ENCODE peak calls at places on chromosome 5, in seven cellular contexts. K is OCI-LY7, S is GM12878, F is H9, G is fibroblast of lung, L is trophoblast cell, B is neural progenitor cell. J is an unnamed sample.

GRCh38 chr5:172722309-172722815 is 48.6 kb downstream of the DUSP1 start:
- DNase-seq in K (no peak), F (no peak), G (no peak), S (no peak), B (no peak), L (peak; percentile 18), J (no peak)

GRCh38 chr5:147558826-147559225 is 49.0 kb upstream of the DPYSL3 start:
- DNase-seq in L (peak; percentile 29), F (peak; percentile 60), K (no peak), B (peak; percentile 80), G (peak; percentile 86), S (no peak), J (no peak)

GRCh38 chr5:122091942-122092600 is 14.0 kb upstream of the LOX start:
- DNase-seq in B (peak; percentile 45), S (no peak), K (no peak), G (peak; percentile 65), F (no peak), L (peak; percentile 60), J (no peak)

GRCh38 chr5:61964199-61964598 is 341.8 kb upstream of the KIF2A start:
- DNase-seq in S (no peak), L (no peak), K (no peak), F (no peak), G (peak; percentile 40), B (no peak), J (no peak)

GRCh38 chr5:180100621-180101450 is 29.3 kb upstream of the RNF130 start:
- DNase-seq in S (no peak), K (no peak), L (no peak), B (no peak), F (no peak), G (no peak), J (no peak)

GRCh38 chr5:95846554-95847260 is 24.2 kb upstream of the GLRX start:
- DNase-seq in K (peak; percentile 81), B (peak; percentile 70), S (no peak), G (peak; percentile 85), F (peak; percentile 65), L (peak; percentile 90), J (peak; percentile 60)

GRCh38 chr5:6704361-6704851 is 8.8 kb upstream of the TENT4A start:
- DNase-seq in K (no peak), B (no peak), F (no peak), L (no peak), S (no peak), G (peak; percentile 75), J (peak; percentile 17)

GRCh38 chr5:121987685-121988073 is 25.9 kb downstream of the SRFBP1 start:
- DNase-seq in G (peak; percentile 50), F (no peak), B (no peak), S (no peak), L (no peak), K (no peak), J (no peak)

GRCh38 chr5:36402512-36402906 is 100.8 kb upstream of the RANBP3L start:
- DNase-seq in L (no peak), G (no peak), F (no peak), B (no peak), S (no peak), K (no peak), J (no peak)

GRCh38 chr5:39473156-39473779 is 48.5 kb upstream of the DAB2 start:
- DNase-seq in B (no peak), S (no peak), G (peak; percentile 23), K (no peak), F (no peak), L (no peak), J (no peak)

GRCh38 chr5:131272365-131273123 is 8.7 kb downstream of the CDC42SE2 start:
- DNase-seq in G (no peak), B (no peak), F (no peak), S (no peak), L (peak; percentile 38), K (no peak), J (no peak)

GRCh38 chr5:96410013-96410412 is 23.0 kb downstream of the PCSK1 start:
- DNase-seq in B (no peak), G (no peak), K (no peak), S (no peak), F (no peak), L (no peak), J (no peak)

GRCh38 chr5:124819201-124819600 is 72.8 kb upstream of the ZNF608 start:
- DNase-seq in S (no peak), G (no peak), B (no peak), F (no peak), L (no peak), K (no peak), J (no peak)

GRCh38 chr5:36688722-36689121 is 82.3 kb downstream of the SLC1A3 start:
- DNase-seq in S (no peak), G (no peak), B (peak; percentile 38), L (peak; percentile 53), F (no peak), K (peak; percentile 41), J (no peak)

GRCh38 chr5:144484124-144484897 is 313.6 kb downstream of the KCTD16 start:
- DNase-seq in S (no peak), L (peak; percentile 64), G (peak; percentile 48), B (no peak), K (no peak), F (no peak), J (no peak)

GRCh38 chr5:72849546-72849945 is 33.1 kb downstream of the TNPO1 start:
- DNase-seq in G (no peak), K (no peak), F (no peak), L (peak; percentile 8), B (no peak), S (no peak), J (no peak)

GRCh38 chr5:67267522-67268232 is 71.1 kb upstream of the CD180 start:
- DNase-seq in B (peak; percentile 24), L (peak; percentile 52), S (no peak), G (no peak), F (no peak), K (no peak), J (no peak)

GRCh38 chr5:545641-546375 is 21.6 kb upstream of the SLC9A3 start:
- DNase-seq in S (no peak), L (no peak), F (no peak), G (no peak), K (no peak), B (no peak), J (no peak)

GRCh38 chr5:6667648-6668047 is 34.4 kb downstream of the SRD5A1 start:
- DNase-seq in B (no peak), G (no peak), S (no peak), K (no peak), L (no peak), F (no peak), J (no peak)

DNA sequence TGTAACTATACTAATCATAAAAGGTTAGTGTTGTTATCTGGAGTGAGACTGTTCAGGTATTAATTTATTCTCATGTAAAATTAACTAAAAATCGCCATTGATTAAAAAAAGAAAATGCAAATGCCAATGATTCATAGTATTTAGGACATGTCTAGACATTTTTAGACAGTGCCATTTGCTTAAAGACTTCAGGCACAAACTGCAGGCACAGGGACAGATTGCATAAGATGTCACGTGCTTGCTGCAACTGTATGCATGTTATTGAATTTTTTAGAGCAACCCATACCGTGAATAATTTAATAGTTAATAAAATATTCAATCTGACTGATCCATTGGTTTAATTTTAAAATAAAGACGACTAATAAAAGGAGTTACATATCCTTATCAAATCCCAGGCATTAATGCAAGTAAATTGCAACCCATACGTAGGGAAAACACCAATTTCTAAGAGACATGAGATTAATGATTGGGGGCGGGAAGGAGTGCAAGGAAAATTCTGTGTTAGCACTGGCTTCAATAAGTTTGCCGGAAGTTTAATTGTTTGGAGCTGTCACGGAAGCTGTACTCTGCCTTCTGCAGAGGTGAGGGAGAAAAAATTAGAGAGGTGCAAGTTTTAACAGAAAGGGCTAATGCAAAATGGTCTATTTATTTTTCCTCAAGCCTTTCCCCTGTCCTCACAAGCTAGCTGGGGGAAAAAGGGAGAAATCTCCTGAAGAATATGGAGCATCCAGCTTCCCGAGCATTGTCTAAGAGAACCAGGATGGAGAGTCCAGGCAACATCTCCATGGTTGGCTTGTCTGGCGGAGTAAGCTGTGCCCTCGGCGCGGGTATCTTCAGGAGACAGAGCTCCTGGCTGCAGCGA is 2.9 kb downstream of the EDIL3 start:
- DNase-seq in B (no peak), S (no peak), K (no peak), F (no peak), L (peak; percentile 12), G (peak; percentile 23), J (no peak)
- H2AFZ ChIP-seq in B (peak overlapping the region; percentile 86), S (no peak overlapping the region), K (no peak overlapping the region), F (no peak overlapping the region), L (peak overlapping the region; percentile 4), G (peak overlapping the region; percentile 49), J (no peak overlapping the region)

DNA sequence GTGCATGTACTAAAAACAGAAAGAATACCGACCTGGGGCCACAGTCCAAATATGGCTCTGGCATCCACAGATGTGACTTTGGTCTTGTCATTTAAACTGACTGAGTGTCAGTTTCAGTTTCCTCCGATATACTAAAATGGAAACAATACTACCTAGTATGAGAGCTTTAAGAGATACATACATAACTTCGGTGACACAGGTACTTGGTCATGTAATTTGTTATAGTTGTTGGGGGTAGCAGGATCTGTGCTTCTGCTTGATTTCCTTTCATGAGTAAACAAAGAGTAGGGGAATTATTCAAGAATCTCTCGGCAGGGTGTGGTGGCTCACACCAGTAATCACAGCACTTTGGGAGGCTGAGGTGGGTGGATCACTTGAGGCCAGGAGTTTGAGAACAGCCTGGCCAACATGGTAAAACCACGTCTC is 32.1 kb downstream of the MTMR12 start:
- DNase-seq in K (peak; percentile 27), L (no peak), S (peak; percentile 79), F (no peak), G (no peak), B (no peak), J (no peak)
- H3K4me1 ChIP-seq in K (peaks cover 42% of the 10 kb centered on the region), L (no peaks in the 10 kb centered on the region), S (peaks cover 50% of the 10 kb centered on the region), F (peaks cover 9% of the 10 kb centered on the region), G (peaks cover 9% of the 10 kb centered on the region), B (peaks cover 20% of the 10 kb centered on the region), J (peaks cover 13% of the 10 kb centered on the region)

DNA sequence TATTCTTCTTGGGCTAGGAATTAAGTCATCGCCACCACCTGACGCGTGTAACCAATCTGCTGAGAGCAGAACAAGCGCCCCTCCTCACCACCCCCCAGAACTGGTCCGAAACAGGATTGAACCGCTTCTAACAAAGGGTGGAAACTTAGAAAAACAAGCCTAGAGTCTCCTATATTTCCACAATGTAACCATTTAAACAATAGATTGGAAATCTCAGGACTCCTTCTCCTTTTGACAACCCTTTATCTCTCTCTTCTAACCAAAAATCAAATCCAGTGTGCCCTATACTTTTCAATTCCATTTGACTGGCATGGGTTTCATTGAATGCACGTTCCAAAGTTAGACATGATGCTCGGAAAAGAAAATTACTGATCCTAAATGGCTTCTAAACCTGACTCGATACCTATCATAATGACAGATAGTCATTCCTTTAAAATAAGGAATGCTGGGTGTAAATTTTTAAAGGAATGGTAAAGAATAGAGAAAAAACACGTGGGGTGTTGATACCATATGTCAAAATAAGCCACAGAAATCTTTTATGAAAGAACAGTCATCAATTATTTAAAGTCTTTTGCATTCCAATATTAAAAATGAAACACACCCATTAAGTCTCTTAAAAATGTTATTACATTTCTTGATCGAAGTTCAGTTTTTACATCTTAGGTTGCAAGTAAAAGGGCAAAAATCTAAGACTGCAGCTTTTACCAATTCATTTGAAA is 1.2 kb downstream of the ARRDC3 start:
- DNase-seq in B (peak; percentile 89), K (peak; percentile 90), S (peak; percentile 41), G (peak; percentile 94), F (peak; percentile 55), L (peak; percentile 32), J (peak; percentile 81)
- H3K4me2 ChIP-seq in B (peak overlapping the region; percentile 94), K (peak overlapping the region; percentile 73), S (peak overlapping the region; percentile 75), G (peak overlapping the region; percentile 18), F (peak overlapping the region; percentile 98), L (peak overlapping the region; percentile 85), J (peak overlapping the region; percentile 99)

DNA sequence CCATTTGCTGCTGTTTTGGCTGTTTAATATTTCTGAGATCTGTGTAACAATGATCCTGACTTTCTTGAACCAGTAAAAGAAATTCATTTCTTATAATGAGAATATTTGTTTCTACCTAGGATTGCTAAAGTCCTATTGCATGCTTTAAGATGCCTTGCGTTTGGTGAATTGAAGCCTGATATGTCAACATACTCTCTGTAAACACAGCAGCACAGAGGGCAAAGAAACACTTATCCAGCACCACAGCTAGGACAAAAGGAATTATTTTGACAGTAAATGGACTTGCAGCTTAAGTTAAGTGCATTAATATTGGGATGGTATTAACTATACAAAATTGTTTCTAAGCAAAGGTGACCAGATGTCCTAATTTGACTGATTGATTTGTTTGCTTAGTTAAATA is 2031.2 kb upstream of the CDH6 start:
- DNase-seq in B (peak; percentile 20), G (no peak), S (no peak), F (no peak), K (no peak), L (no peak), J (no peak)
- H2AFZ ChIP-seq in B (peak overlapping the region; percentile 70), G (no peak overlapping the region), S (no peak overlapping the region), F (no peak overlapping the region), K (no peak overlapping the region), L (no peak overlapping the region), J (no peak overlapping the region)

J was measured in keratinocyte.